ENCODE peak calls at places on chromosome 6, in four cellular contexts. A is ovary, F is heart left ventricle, R is IMR-90. V is an unnamed sample.

GRCh38 chr6:48111143-48111506 is at the start of gene PTCHD4:
- DNase-seq in A (no peak), F (no peak), R (peak), V (peak)

GRCh38 chr6:24504274-24504641 is 9.5 kb downstream of the ALDH5A1 start:
- DNase-seq in A (no peak), F (no peak), R (no peak), V (no peak)

GRCh38 chr6:121794630-121795029 is 359.2 kb downstream of the GJA1 start:
- DNase-seq in A (no peak), F (no peak), R (peak), V (peak)

GRCh38 chr6:134873500-134874388 is 76.2 kb downstream of the ALDH8A1 start:
- DNase-seq in A (no peak), F (no peak), R (no peak), V (no peak)

GRCh38 chr6:33195304-33196022 is 3.2 kb upstream of the COL11A2 start:
- DNase-seq in A (peak), F (no peak), R (no peak), V (no peak)

GRCh38 chr6:167855825-167856425 is 29.2 kb downstream of the AFDN start:
- DNase-seq in A (no peak), F (no peak), R (peak), V (peak)

GRCh38 chr6:150346346-150346745 is 22.5 kb upstream of the IYD start:
- DNase-seq in A (no peak), F (no peak), R (no peak), V (no peak)

GRCh38 chr6:18247002-18247401 is 17.3 kb downstream of the DEK start:
- DNase-seq in A (no peak), F (no peak), R (no peak), V (no peak)

GRCh38 chr6:166244353-166245045 is 63.7 kb downstream of the PRR18 start:
- DNase-seq in A (no peak), F (no peak), R (no peak), V (no peak)

GRCh38 chr6:55980627-55981211 is 105.3 kb upstream of the BMP5 start:
- DNase-seq in A (no peak), F (no peak), R (peak), V (peak)

GRCh38 chr6:11766589-11767450 is 11.8 kb downstream of the ADTRP start:
- DNase-seq in A (no peak), F (no peak), R (peak), V (peak)

GRCh38 chr6:6885521-6886088 is 222.2 kb upstream of the RREB1 start:
- DNase-seq in A (no peak), F (peak), R (no peak), V (peak)

GRCh38 chr6:42443312-42444075 is 8.2 kb downstream of the TRERF1 start:
- DNase-seq in A (no peak), F (no peak), R (no peak), V (no peak)

GRCh38 chr6:6790891-6791290 is 202.4 kb downstream of the LY86 start:
- DNase-seq in A (no peak), F (no peak), R (peak), V (peak)

GRCh38 chr6:14977747-14978382 is 268.0 kb upstream of the JARID2 start:
- DNase-seq in A (no peak), F (no peak), R (no peak), V (no peak)

GRCh38 chr6:145012039-145012662 is 723.2 kb downstream of the EPM2A start:
- DNase-seq in A (no peak), F (no peak), R (peak), V (peak)

GRCh38 chr6:11473008-11473740 is 64.4 kb upstream of the TMEM170B start:
- DNase-seq in A (no peak), F (no peak), R (no peak), V (no peak)

V was measured in mesenchymal stem cell.